ENCODE peak calls at places on chromosome 17, in ten cellular contexts. U is CD8-positive, alpha-beta memory T cell; M is GM20000; A is thoracic aorta; N is GM13976; P is adipocyte; J is progenitor cell of endocrine pancreas; Z is A549; W is CD4-positive, alpha-beta T cell; V is non-pigmented ciliary epithelial cell. K is an unnamed sample.

GRCh38 chr17:18362509-18363020 is 785 bp downstream of the SHMT1 start:
- DNase-seq in U (no peak), M (no peak), A (no peak), N (peak), P (peak), J (no peak), Z (peak), W (no peak), V (no peak), K (peak)

GRCh38 chr17:81404557-81405165 is 9.4 kb downstream of the BAHCC1 start:
- DNase-seq in U (no peak), M (no peak), A (no peak), N (no peak), P (no peak), J (no peak), Z (no peak), W (no peak), V (no peak), K (no peak)

GRCh38 chr17:45791935-45792334 is 7.8 kb downstream of the CRHR1 start:
- DNase-seq in U (no peak), M (no peak), A (no peak), N (no peak), P (no peak), J (no peak), Z (no peak), W (no peak), V (no peak), K (no peak)

GRCh38 chr17:63984206-63984605 is 11.5 kb upstream of the SCN4A start:
- DNase-seq in U (no peak), M (no peak), A (no peak), N (no peak), P (peak), J (no peak), Z (no peak), W (no peak), V (no peak), K (no peak)

GRCh38 chr17:75693500-75694481 is 26.7 kb downstream of the SAP30BP start:
- DNase-seq in U (no peak), M (no peak), A (no peak), N (no peak), P (peak), J (no peak), Z (peak), W (no peak), V (no peak), K (no peak)

GRCh38 chr17:73553311-73553710 is 90.9 kb downstream of the SDK2 start:
- DNase-seq in U (no peak), M (no peak), A (no peak), N (no peak), P (no peak), J (no peak), Z (no peak), W (no peak), V (no peak), K (no peak)

GRCh38 chr17:81346908-81347349 is 48.3 kb upstream of the BAHCC1 start:
- DNase-seq in U (no peak), M (no peak), A (no peak), N (no peak), P (no peak), J (no peak), Z (no peak), W (no peak), V (no peak), K (no peak)

GRCh38 chr17:35387496-35387895 is 14.1 kb upstream of the SLFN11 start:
- DNase-seq in U (no peak), M (no peak), A (no peak), N (no peak), P (no peak), J (no peak), Z (no peak), W (no peak), V (no peak), K (no peak)